ENCODE peak calls at places on chromosomes 13 and 19, in ten cellular contexts. X is Peyer's patch, Y is uterus, Z is tibial nerve, S is fibroblast of lung, W is ovary, K is cardiac muscle cell, J is colonic mucosa, C is pancreas, O is heart left ventricle. G is an unnamed sample. For H3K9me3 and H3K4me1, the result is how much of the 10 kb centered on the place peaks cover.

GRCh38 chr13:25112856-25113255 is 16.9 kb downstream of the PABPC3 start:
- DNase-seq in X (no peak), J (no peak), K (no peak), W (no peak), C (no peak), O (no peak), Z (no peak), S (no peak), Y (no peak), G (no peak)

GRCh38 chr19:51320258-51320657 is 8.8 kb downstream of the IGLON5 start:
- DNase-seq in Z (no peak), S (no peak), J (no peak), X (no peak), K (peak), Y (no peak), O (no peak), W (peak), C (peak), G (no peak)

GRCh38 chr13:37453246-37453645 is 145.3 kb downstream of the POSTN start:
- DNase-seq in W (no peak), Y (no peak), K (peak), J (no peak), Z (no peak), S (peak), X (no peak), C (no peak), O (no peak), G (no peak)

GRCh38 chr13:107376393-107377085 is 808.6 kb upstream of the ARGLU1 start:
- DNase-seq in X (no peak), O (no peak), Y (no peak), K (peak), J (no peak), S (peak), W (no peak), Z (no peak), C (no peak), G (no peak)

GRCh38 chr13:61123533-61124269 is 291.9 kb downstream of the PCDH20 start:
- DNase-seq in S (no peak), W (no peak), X (no peak), J (no peak), C (no peak), Z (no peak), O (no peak), Y (no peak), K (no peak), G (no peak)

GRCh38 chr19:46748325-46749109 is 2.3 kb upstream of the STRN4 start:
- DNase-seq in O (no peak), Z (peak), S (peak), X (peak), C (peak), K (peak), J (peak), W (peak), Y (no peak), G (peak)

GRCh38 chr13:44293908-44294735 is 79.5 kb upstream of the SERP2 start:
- DNase-seq in Y (no peak), X (no peak), S (peak), O (no peak), Z (no peak), J (no peak), C (no peak), K (peak), W (no peak), G (no peak)

GRCh38 chr13:113736258-113736731 is 22.7 kb upstream of the TMEM255B start:
- DNase-seq in Z (no peak), X (peak), J (peak), K (no peak), S (no peak), W (no peak), O (no peak), Y (no peak), C (no peak), G (no peak)

GRCh38 chr19:46955813-46956371 is 63.7 kb upstream of the NPAS1 start:
- DNase-seq in X (no peak), O (no peak), S (no peak), C (no peak), Z (no peak), W (no peak), K (no peak), J (no peak), Y (no peak), G (no peak)

GRCh38 chr19:708154-709141 is at the start of gene PALM:
- DNase-seq in W (peak), S (no peak), Y (peak), O (peak), X (no peak), C (no peak), K (peak), Z (no peak), J (no peak), G (no peak)

GRCh38 chr13:105365831-105366230 is 1169.6 kb downstream of the EFNB2 start:
- DNase-seq in Y (no peak), O (no peak), S (no peak), J (no peak), X (no peak), K (no peak), W (no peak), Z (no peak), C (no peak), G (no peak)

GRCh38 chr13:64758520-64758919 is 2471.6 kb downstream of the PCDH9 start:
- DNase-seq in Y (no peak), S (peak), C (no peak), Z (no peak), K (peak), W (no peak), X (no peak), O (no peak), J (no peak), G (no peak)

GRCh38 chr19:37304190-37304883 is 66.6 kb upstream of the ZNF527 start:
- DNase-seq in X (no peak), Z (no peak), K (no peak), J (no peak), C (peak), Y (peak), W (peak), S (no peak), O (peak), G (no peak)

GRCh38 chr19:17751103-17751911 is at the start of gene FCHO1:
- DNase-seq in O (peak), Y (no peak), J (peak), W (no peak), Z (peak), K (no peak), X (peak), S (no peak), C (no peak), G (peak)

GRCh38 chr19:14954071-14954655 is 12.9 kb downstream of the OR7C2 start:
- DNase-seq in W (no peak), Y (no peak), X (no peak), Z (no peak), O (no peak), K (no peak), C (peak), J (no peak), S (no peak), G (no peak)

GRCh38 chr13:29782798-29783197 is 67.6 kb downstream of the UBL3 start:
- DNase-seq in J (no peak), Y (no peak), X (no peak), S (no peak), W (no peak), O (no peak), Z (no peak), K (no peak), C (no peak), G (no peak)

GRCh38 chr13:52345048-52345447 is 60.9 kb downstream of the THSD1 start:
- DNase-seq in Y (no peak), S (peak), C (no peak), O (no peak), K (peak), W (no peak), X (no peak), Z (no peak), J (no peak), G (no peak)

GRCh38 chr19:6041991-6042421 is 64.1 kb upstream of the RANBP3 start:
- DNase-seq in Z (no peak), S (no peak), C (no peak), O (no peak), K (no peak), W (no peak), Y (peak), J (no peak), X (no peak), G (peak)

GRCh38 chr13:98307392-98307743 is 130.3 kb upstream of the RNF113B start:
- DNase-seq in Z (no peak), S (no peak), W (no peak), J (no peak), C (no peak), O (no peak), Y (no peak), K (peak), X (no peak), G (no peak)

GRCh38 chr19:48618278-48618915 is 581 bp downstream of the RPL18 start:
- DNase-seq in O (no peak), S (no peak), J (peak), K (no peak), C (peak), W (no peak), X (no peak), Z (no peak), Y (no peak), G (peak)

GRCh38 chr13:49246850-49247721 is 639 bp upstream of the CDADC1 start:
- DNase-seq in K (no peak), Z (no peak), S (no peak), J (no peak), Y (no peak), X (no peak), C (no peak), O (no peak), W (no peak), G (no peak)

GRCh38 chr13:93956416-93956815 is 523.1 kb downstream of the DCT start:
- DNase-seq in J (no peak), S (peak), Y (no peak), K (no peak), O (no peak), X (no peak), C (no peak), W (no peak), Z (no peak), G (no peak)

GRCh38 chr19:46639356-46640061 is 3.5 kb upstream of the GNG8 start:
- DNase-seq in X (no peak), Y (peak), J (peak), S (peak), W (peak), C (no peak), K (peak), Z (no peak), O (peak), G (peak)

GRCh38 chr19:50224986-50225747 is 21.7 kb downstream of the MYH14 start:
- DNase-seq in X (no peak), S (no peak), W (no peak), O (no peak), J (no peak), Y (no peak), K (no peak), Z (no peak), C (no peak), G (no peak)

GRCh38 chr13:51361111-51361510 is 21.6 kb downstream of the SERPINE3 start:
- DNase-seq in W (no peak), J (no peak), Y (no peak), Z (no peak), O (no peak), C (no peak), X (no peak), K (no peak), S (peak), G (no peak)

GRCh38 chr19:42281175-42282035 is 12.4 kb downstream of the CIC start:
- DNase-seq in W (peak), Y (peak), Z (no peak), J (peak), X (no peak), O (peak), C (peak), S (peak), K (peak), G (peak)

GRCh38 chr13:37369618-37370017 is 228.9 kb downstream of the POSTN start:
- DNase-seq in Z (no peak), S (peak), Y (no peak), K (peak), C (no peak), O (no peak), W (no peak), J (no peak), X (no peak), G (no peak)

GRCh38 chr19:11058246-11059030 is 30.8 kb upstream of the LDLR start:
- DNase-seq in X (no peak), O (no peak), Z (no peak), J (no peak), W (no peak), Y (no peak), K (no peak), S (no peak), C (no peak), G (peak)

GRCh38 chr19:47264629-47265028 is 8.3 kb downstream of the CCDC9 start:
- DNase-seq in Z (no peak), O (no peak), C (peak), K (no peak), Y (no peak), X (no peak), W (no peak), S (no peak), J (no peak), G (no peak)

GRCh38 chr19:51497666-51498065 is 3.9 kb downstream of the SIGLEC12 start:
- DNase-seq in K (no peak), W (no peak), O (no peak), S (no peak), J (no peak), C (no peak), Y (no peak), Z (no peak), X (no peak), G (no peak)

GRCh38 chr13:30257433-30258099 is 49.8 kb downstream of the KATNAL1 start:
- DNase-seq in S (peak), Y (no peak), O (no peak), W (no peak), Z (no peak), J (no peak), K (no peak), C (no peak), X (no peak), G (no peak)

GRCh38 chr19:296476-297225 is 5.4 kb upstream of the PLPP2 start:
- DNase-seq in X (peak), Z (no peak), W (no peak), Y (no peak), C (no peak), O (no peak), S (no peak), J (no peak), K (no peak), G (no peak)

GRCh38 chr13:55437162-55437561 is 1703.6 kb upstream of the PRR20A start:
- DNase-seq in X (no peak), J (no peak), W (no peak), Z (no peak), S (no peak), Y (no peak), K (no peak), C (no peak), O (no peak), G (no peak)

GRCh38 chr19:8487137-8487851 is 15.1 kb downstream of the PRAM1 start:
- DNase-seq in W (no peak), Z (peak), S (no peak), Y (no peak), X (no peak), C (peak), K (no peak), O (no peak), J (no peak), G (no peak)

GRCh38 chr13:21672811-21673591 is 2.1 kb downstream of the FGF9 start:
- DNase-seq in X (no peak), Y (no peak), J (peak), W (no peak), O (no peak), K (no peak), C (no peak), Z (no peak), S (no peak), G (no peak)

GRCh38 chr13:27619711-27620376 is 485 bp downstream of the LNX2 start:
- DNase-seq in Y (no peak), K (peak), X (no peak), J (peak), S (peak), Z (no peak), W (no peak), C (no peak), O (peak), G (peak)

GRCh38 chr13:27621116-27621365 is 651 bp upstream of the POLR1D start:
- DNase-seq in Y (no peak), X (no peak), J (no peak), W (no peak), S (no peak), K (no peak), O (no peak), Z (no peak), C (no peak), G (no peak)

GRCh38 chr13:27620377-27621115 is at the start of gene LNX2:
- DNase-seq in X (peak), Y (peak), K (peak), O (peak), W (peak), J (peak), Z (peak), C (peak), S (peak), G (peak)

GRCh38 chr13:27617801-27618411 is 2.4 kb downstream of the LNX2 start:
- DNase-seq in K (no peak), W (no peak), C (no peak), O (no peak), S (no peak), X (no peak), J (no peak), Z (no peak), Y (no peak), G (no peak)

DNA sequence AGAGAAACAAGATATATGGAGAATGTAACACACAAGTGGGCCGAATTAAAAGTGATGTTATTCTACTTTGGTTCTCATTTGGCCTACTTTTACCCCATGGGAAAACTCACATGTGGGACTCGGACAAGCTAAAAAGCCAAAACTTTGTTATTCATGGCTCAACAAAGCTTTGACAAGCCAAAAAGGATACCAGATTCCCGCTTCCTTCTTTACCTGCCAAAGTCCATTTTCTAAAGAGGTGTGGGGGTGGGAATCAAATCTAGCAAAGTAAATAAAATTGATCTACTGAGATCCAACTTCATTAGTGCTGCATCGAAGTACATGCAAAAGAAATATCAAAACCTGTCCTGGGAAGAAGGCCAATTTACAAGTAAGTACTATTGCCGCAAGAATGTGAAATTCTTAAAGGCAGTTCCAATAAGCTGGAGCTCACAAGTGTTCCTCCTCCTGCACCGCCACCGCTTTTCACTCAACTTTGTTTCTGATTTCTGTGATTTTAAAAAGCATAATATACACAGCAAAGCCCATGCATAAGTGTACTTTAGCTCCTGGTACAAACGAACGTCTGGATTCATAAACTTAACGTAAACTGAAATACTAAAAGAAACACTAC is 1.1 kb downstream of the LNX2 start:
- DNase-seq in O (no peak), S (peak), J (peak), K (peak), X (no peak), C (no peak), Y (no peak), Z (no peak), W (no peak), G (no peak)
- H3K9me3 ChIP-seq in O (under half), S (under half), J (under half), K (under half), X (under half), C (under half), Y (under half), Z (under half), W (under half), G (under half)

DNA sequence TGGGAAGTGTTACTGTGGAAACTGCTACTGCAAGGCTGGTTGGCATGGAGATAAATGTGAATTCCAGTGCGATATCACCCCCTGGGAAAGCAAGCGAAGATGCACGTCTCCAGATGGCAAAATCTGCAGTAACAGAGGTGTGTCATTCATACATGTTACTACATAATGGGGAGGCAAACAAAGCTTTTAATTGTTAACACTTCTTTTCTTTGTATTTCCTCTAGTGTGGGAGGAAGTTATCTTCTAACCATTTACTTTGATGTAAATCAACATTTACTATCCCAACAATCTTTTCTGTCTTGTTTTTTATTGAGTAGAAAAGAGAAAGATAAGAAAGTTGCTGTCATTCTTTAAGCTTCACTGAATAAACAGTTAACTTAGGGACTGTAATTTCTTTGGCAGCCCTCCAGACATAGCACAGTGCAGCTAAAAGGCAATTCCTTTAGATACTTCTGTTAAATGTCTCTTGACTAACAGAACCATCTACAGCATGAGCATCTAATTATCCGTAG is 126.9 kb downstream of the ITGBL1 start:
- DNase-seq in W (no peak), J (no peak), X (no peak), O (no peak), Z (no peak), S (peak), Y (no peak), C (no peak), K (peak), G (no peak)
- H3K4me1 ChIP-seq in W (under half), J (under half), X (under half), O (under half), Z (under half), S (under half), Y (under half), C (under half), K (under half), G (under half)

GRCh38 chr19:39097721-39098120 is 13.6 kb downstream of the ACP7 start:
- DNase-seq in S (no peak), K (no peak), C (no peak), J (no peak), Y (no peak), W (no peak), Z (no peak), X (no peak), O (no peak), G (no peak)
- TF ChIP-seq CTCF in S (no peak), K (no peak), C (no peak), J (no peak), Y (no peak), W (no peak), Z (no peak), X (no peak), O (no peak), G (no peak)

GRCh38 chr19:43906774-43907173 is 28.3 kb downstream of the ZNF45 start:
- DNase-seq in O (no peak), X (no peak), K (no peak), Y (no peak), W (no peak), S (no peak), Z (no peak), J (no peak), C (no peak), G (no peak)
- H3K9me3 ChIP-seq in O (under half), X (half or more), K (under half), Y (under half), W (under half), S (under half), Z (under half), J (under half), C (under half), G (half or more)

G was measured in tibial artery.